ENCODE peak calls at places on chromosomes 7 and 10, in five cellular contexts. O, G, I, V and M are unnamed samples.

GRCh38 chr7:24545215-24545614 is 28.0 kb upstream of the PALS2 start:
- DNase-seq in I (no peak), G (no peak), O (no peak), V (no peak), M (no peak)

GRCh38 chr7:37758467-37758866 is 74.9 kb downstream of the GPR141 start:
- DNase-seq in G (no peak), I (no peak), O (no peak), V (no peak), M (no peak)

GRCh38 chr10:69337312-69338132 is 59.2 kb downstream of the HK1 start:
- DNase-seq in O (no peak), G (no peak), I (peak; percentile 91), V (peak; percentile 73), M (no peak)

GRCh38 chr10:30059209-30060107 is at the start of gene JCAD:
- DNase-seq in G (peak; percentile 23), I (peak; percentile 37), O (peak; percentile 27), V (peak; percentile 92), M (peak; percentile 25)

GRCh38 chr10:128530301-128530700 is 404.1 kb upstream of the MKI67 start:
- DNase-seq in O (no peak), V (no peak), G (no peak), I (peak; percentile 10), M (no peak)

GRCh38 chr10:124018886-124019525 is 74.4 kb downstream of the CHST15 start:
- DNase-seq in I (no peak), O (no peak), G (no peak), V (no peak), M (no peak)

GRCh38 chr7:12646139-12646538 is 41.3 kb upstream of the ARL4A start:
- DNase-seq in I (no peak), G (no peak), V (no peak), O (no peak), M (no peak)

GRCh38 chr10:60942604-60943269 is 1.2 kb downstream of the RHOBTB1 start:
- DNase-seq in V (no peak), I (peak; percentile 32), O (peak; percentile 46), G (no peak), M (peak; percentile 40)

GRCh38 chr10:133242611-133243356 is 5.1 kb downstream of the VENTX start:
- DNase-seq in V (no peak), G (no peak), O (no peak), I (peak; percentile 58), M (no peak)

GRCh38 chr10:3119796-3120459 is 52.6 kb downstream of the PFKP start:
- DNase-seq in V (no peak), O (no peak), I (peak; percentile 56), G (no peak), M (no peak)

GRCh38 chr10:31340343-31340742 is 21.3 kb downstream of the ZEB1 start:
- DNase-seq in I (no peak), V (no peak), O (no peak), G (no peak), M (no peak)

GRCh38 chr7:85230623-85231022 is 43.8 kb upstream of the SEMA3D start:
- DNase-seq in V (no peak), O (no peak), I (no peak), G (no peak), M (no peak)

GRCh38 chr7:19939746-19940145 is 166.3 kb upstream of the TMEM196 start:
- DNase-seq in V (no peak), I (peak; percentile 97), G (no peak), O (no peak), M (no peak)

GRCh38 chr7:129376778-129377700 is 57.2 kb upstream of the STRIP2 start:
- DNase-seq in O (peak; percentile 35), I (peak; percentile 55), V (no peak), G (no peak), M (no peak)

GRCh38 chr10:34727595-34728033 is 87.5 kb downstream of the PARD3 start:
- DNase-seq in I (no peak), V (no peak), O (no peak), G (no peak), M (no peak)

GRCh38 chr7:22586806-22587180 is 86.8 kb upstream of the STEAP1B start:
- DNase-seq in O (no peak), G (no peak), V (no peak), I (peak; percentile 79), M (no peak)

GRCh38 chr7:134188311-134188710 is 61.2 kb downstream of the LRGUK start:
- DNase-seq in V (no peak), O (no peak), I (no peak), G (no peak), M (no peak)

GRCh38 chr7:56078196-56078595 is 14.1 kb downstream of the SUMF2 start:
- DNase-seq in G (no peak), O (no peak), V (peak; percentile 68), I (no peak), M (no peak)

GRCh38 chr10:105252908-105253307 is 611.8 kb downstream of the SORCS3 start:
- DNase-seq in V (no peak), G (no peak), I (no peak), O (no peak), M (no peak)

GRCh38 chr7:77657427-77658331 is 38.6 kb upstream of the RSBN1L start:
- DNase-seq in V (no peak), G (no peak), O (no peak), I (peak; percentile 57), M (no peak)

GRCh38 chr10:110221721-110222261 is 14.4 kb downstream of the MXI1 start:
- DNase-seq in V (peak; percentile 94), I (peak; percentile 95), O (peak; percentile 79), G (peak; percentile 65), M (peak; percentile 47)